ENCODE peak calls at places on chromosomes 12 and 14, in four cellular contexts. One of them, this sample, is unnamed.

GRCh38 chr14:37230551-37231194 is 32.9 kb downstream of the MIPOL1 start:
- DNase-seq in A549: peak
- DNase-seq in stomach: no peak
- DNase-seq in brain microvascular endothelial cell: peak
- DNase-seq in this sample: peak

GRCh38 chr12:40010899-40011774 is 94.7 kb downstream of the SLC2A13 start:
- DNase-seq in A549: peak
- DNase-seq in stomach: peak
- DNase-seq in brain microvascular endothelial cell: peak
- DNase-seq in this sample: no peak

GRCh38 chr12:44029194-44029593 is 193.3 kb downstream of the TMEM117 start:
- DNase-seq in A549: no peak
- DNase-seq in stomach: no peak
- DNase-seq in brain microvascular endothelial cell: no peak
- DNase-seq in this sample: no peak

GRCh38 chr12:30694412-30694955 is 1.2 kb downstream of the IPO8 start:
- DNase-seq in A549: peak
- DNase-seq in stomach: no peak
- DNase-seq in brain microvascular endothelial cell: no peak
- DNase-seq in this sample: no peak

GRCh38 chr14:74979442-74980397 is 23.0 kb upstream of the EIF2B2 start:
- DNase-seq in A549: no peak
- DNase-seq in stomach: no peak
- DNase-seq in brain microvascular endothelial cell: no peak
- DNase-seq in this sample: no peak

GRCh38 chr12:26369588-26369987 is 174.2 kb downstream of the SSPN start:
- DNase-seq in A549: peak
- DNase-seq in stomach: no peak
- DNase-seq in brain microvascular endothelial cell: peak
- DNase-seq in this sample: no peak

GRCh38 chr14:85463512-85463911 is 66.4 kb upstream of the FLRT2 start:
- DNase-seq in A549: peak
- DNase-seq in stomach: no peak
- DNase-seq in brain microvascular endothelial cell: no peak
- DNase-seq in this sample: no peak

GRCh38 chr14:69464829-69465228 is 19.7 kb upstream of the PLEKHD1 start:
- DNase-seq in A549: no peak
- DNase-seq in stomach: no peak
- DNase-seq in brain microvascular endothelial cell: peak
- DNase-seq in this sample: no peak

GRCh38 chr12:113396200-113396599 is 7.5 kb downstream of the SDS start:
- DNase-seq in A549: no peak
- DNase-seq in stomach: no peak
- DNase-seq in brain microvascular endothelial cell: no peak
- DNase-seq in this sample: no peak

DNA sequence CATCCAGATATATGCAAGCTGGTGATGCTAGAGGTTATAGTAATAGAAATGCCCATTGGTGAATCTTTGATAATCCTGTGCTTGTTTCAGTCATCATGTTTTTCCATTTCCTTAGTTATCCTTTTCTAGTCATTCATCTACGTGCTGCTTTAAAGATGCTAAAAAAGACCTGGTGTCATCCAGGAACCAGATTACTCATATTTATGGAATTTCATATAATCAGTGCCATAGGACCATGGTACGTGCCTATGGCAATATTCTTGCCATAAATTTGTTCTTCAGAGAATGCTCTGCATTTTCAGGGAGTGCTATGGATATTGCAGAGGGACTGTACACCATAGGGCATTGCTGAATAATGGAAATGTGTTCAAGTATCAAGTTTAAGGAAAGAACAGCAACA is 267.3 kb downstream of the AKAP6 start:
- DNase-seq in A549: no peak
- DNase-seq in stomach: no peak
- DNase-seq in brain microvascular endothelial cell: no peak
- DNase-seq in this sample: no peak
- TF ChIP-seq CTCF in A549: no peak
- TF ChIP-seq CTCF in stomach: no peak
- TF ChIP-seq CTCF in brain microvascular endothelial cell: no peak
- TF ChIP-seq CTCF in this sample: no peak

GRCh38 chr14:64963611-64964010 is 8.5 kb downstream of the RAB15 start:
- DNase-seq in A549: no peak
- DNase-seq in stomach: no peak
- DNase-seq in brain microvascular endothelial cell: no peak
- DNase-seq in this sample: no peak
- H3K27ac ChIP-seq in A549: no peak
- H3K27ac ChIP-seq in stomach: no peak
- H3K27ac ChIP-seq in brain microvascular endothelial cell: no peak
- H3K27ac ChIP-seq in this sample: no peak

DNA sequence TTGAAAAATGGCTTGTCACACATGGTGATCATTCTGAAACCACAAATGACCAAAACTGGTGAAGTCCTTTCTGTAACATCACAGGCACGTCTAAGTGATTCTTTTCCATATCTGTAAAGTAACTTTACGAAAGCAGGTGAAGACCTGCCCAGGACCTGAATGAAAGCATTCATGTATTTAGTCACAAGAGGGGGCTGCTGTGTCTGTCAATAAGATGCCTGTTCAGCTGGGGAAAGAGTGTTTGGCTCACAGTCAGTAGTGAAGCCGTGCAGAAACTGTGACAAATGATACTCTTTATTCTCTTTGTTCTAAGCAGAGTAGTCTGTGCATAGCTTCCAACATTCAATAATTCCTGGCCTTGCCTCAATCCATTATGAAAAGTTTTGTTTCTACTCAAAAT is 373.5 kb upstream of the OR4E1 start:
- DNase-seq in A549: peak
- DNase-seq in stomach: no peak
- DNase-seq in brain microvascular endothelial cell: no peak
- DNase-seq in this sample: no peak
- TF ChIP-seq CTCF in A549: no peak
- TF ChIP-seq CTCF in stomach: no peak
- TF ChIP-seq CTCF in brain microvascular endothelial cell: peak
- TF ChIP-seq CTCF in this sample: no peak

GRCh38 chr14:102848830-102849521 is 71.7 kb downstream of the TRAF3 start:
- DNase-seq in A549: no peak
- DNase-seq in stomach: peak
- DNase-seq in brain microvascular endothelial cell: no peak
- DNase-seq in this sample: peak

GRCh38 chr14:102854397-102854703 is 68.1 kb upstream of the AMN start:
- DNase-seq in A549: no peak
- DNase-seq in stomach: no peak
- DNase-seq in brain microvascular endothelial cell: no peak
- DNase-seq in this sample: no peak

GRCh38 chr14:102853703-102854396 is 68.6 kb upstream of the AMN start:
- DNase-seq in A549: no peak
- DNase-seq in stomach: no peak
- DNase-seq in brain microvascular endothelial cell: no peak
- DNase-seq in this sample: no peak

DNA sequence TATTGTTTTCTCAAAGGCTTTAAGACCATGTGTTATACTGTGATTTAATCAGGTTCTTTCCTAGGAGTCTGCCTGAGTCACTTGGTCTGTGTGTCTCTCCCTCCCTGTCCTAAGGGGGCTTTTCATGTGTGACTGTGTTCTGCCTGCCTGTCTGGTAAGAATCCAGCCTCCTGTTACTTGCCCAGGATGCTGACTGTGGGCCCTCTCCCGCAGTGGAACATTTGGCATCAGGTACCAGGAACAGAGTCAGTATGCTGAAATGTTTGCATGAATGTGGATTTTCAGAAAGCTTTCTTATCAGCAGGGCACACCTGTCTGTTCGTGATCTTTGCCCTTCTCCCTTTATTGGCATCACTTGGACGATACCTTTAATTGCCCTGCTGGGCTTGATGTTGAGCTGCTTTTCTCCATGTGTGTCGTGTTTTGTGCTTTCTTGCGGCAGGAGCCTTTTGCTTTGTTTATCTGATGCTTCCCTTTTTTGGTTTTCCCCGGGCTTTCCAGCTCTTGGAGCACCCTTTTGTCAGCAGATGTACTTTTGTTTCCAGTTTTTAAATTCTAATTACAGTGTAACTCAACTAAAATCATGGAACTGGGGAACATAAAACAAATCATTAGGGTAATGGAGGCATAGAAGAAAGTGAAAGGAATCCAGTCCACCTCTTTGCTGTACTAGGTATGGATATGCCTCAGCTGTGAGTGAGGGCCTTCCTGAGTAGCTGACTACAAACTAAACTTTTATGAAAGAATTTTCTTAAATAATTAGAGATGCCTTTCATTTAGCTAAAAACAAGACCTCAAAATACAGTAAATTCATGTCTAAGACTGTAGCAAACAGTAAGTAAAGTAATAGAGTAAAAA is 72.5 kb downstream of the TRAF3 start:
- DNase-seq in A549: no peak
- DNase-seq in stomach: peak
- DNase-seq in brain microvascular endothelial cell: no peak
- DNase-seq in this sample: no peak
- H3K27ac ChIP-seq in A549: no peak
- H3K27ac ChIP-seq in stomach: peak
- H3K27ac ChIP-seq in brain microvascular endothelial cell: no peak
- H3K27ac ChIP-seq in this sample: peak

DNA sequence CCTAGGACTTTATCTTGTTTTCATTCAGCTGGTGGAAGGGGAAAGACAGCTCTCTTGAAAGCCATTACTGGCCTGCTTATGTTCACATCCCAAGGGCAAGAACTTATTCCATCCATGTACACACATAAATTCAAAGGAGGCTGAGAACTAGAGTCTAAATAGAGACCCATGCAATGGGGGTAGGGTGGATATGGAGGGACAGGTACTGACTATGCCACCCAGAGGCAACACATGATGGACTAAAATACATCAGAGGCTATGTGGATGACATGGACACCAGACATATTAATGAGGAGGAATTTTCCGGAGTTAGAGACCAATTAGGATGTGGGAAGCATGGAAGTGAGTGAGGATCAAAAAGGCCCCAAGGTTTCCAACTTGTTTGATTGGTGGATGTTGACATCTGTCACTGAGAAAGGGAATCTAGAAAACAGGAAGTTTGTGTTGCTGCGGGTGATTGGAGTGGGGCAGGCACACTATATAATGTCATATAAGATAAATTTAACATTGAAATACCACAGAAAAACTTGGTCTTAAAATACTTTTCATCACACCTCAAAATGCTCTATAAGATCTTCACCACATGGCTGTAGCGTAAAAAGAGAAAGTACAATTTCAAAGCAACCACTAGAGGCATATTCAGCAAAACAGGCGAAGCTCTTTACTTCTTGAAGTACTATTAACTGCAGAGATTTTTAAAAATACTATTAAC is 130.4 kb downstream of the GRIP1 start:
- DNase-seq in A549: no peak
- DNase-seq in stomach: no peak
- DNase-seq in brain microvascular endothelial cell: no peak
- DNase-seq in this sample: no peak
- TF ChIP-seq CTCF in A549: no peak
- TF ChIP-seq CTCF in stomach: no peak
- TF ChIP-seq CTCF in brain microvascular endothelial cell: peak
- TF ChIP-seq CTCF in this sample: no peak

GRCh38 chr12:53653595-53653994 is 22.3 kb downstream of the ATP5MC2 start:
- DNase-seq in A549: no peak
- DNase-seq in stomach: no peak
- DNase-seq in brain microvascular endothelial cell: no peak
- DNase-seq in this sample: no peak

GRCh38 chr12:53651718-53652117 is 24.2 kb downstream of the ATP5MC2 start:
- DNase-seq in A549: no peak
- DNase-seq in stomach: no peak
- DNase-seq in brain microvascular endothelial cell: no peak
- DNase-seq in this sample: no peak

GRCh38 chr12:53657041-53657440 is 18.8 kb downstream of the ATP5MC2 start:
- DNase-seq in A549: no peak
- DNase-seq in stomach: no peak
- DNase-seq in brain microvascular endothelial cell: no peak
- DNase-seq in this sample: no peak

DNA sequence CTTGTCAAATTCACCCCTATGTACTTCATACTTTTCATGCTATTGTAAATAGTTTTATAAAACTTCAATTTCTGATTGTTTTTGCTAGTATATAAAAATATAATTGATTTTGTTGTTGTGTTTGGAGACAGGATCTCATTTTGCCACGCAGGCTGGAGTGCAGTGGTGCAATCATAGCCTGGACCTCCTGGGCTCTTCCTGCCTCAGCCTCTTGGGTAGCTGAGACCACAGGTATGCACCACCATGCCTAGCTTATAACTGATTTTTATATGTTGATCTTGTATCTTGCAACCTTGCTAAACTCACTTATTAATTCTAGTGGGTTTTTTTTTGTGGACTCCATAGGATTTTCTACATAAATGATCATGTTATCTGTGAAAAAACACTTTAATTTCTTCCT is 23.5 kb downstream of the ATP5MC2 start:
- DNase-seq in A549: no peak
- DNase-seq in stomach: no peak
- DNase-seq in brain microvascular endothelial cell: peak
- DNase-seq in this sample: no peak
- H3K27ac ChIP-seq in A549: no peak
- H3K27ac ChIP-seq in stomach: no peak
- H3K27ac ChIP-seq in brain microvascular endothelial cell: peak
- H3K27ac ChIP-seq in this sample: no peak

GRCh38 chr12:121774968-121775474 is 18.5 kb downstream of the RHOF start:
- DNase-seq in A549: no peak
- DNase-seq in stomach: no peak
- DNase-seq in brain microvascular endothelial cell: no peak
- DNase-seq in this sample: no peak
- TF ChIP-seq CTCF in A549: no peak
- TF ChIP-seq CTCF in stomach: no peak
- TF ChIP-seq CTCF in brain microvascular endothelial cell: no peak
- TF ChIP-seq CTCF in this sample: no peak

This sample was measured in heart right ventricle.